ENCODE peak calls at places on chromosome 4, in ten cellular contexts. E is NCI-H1417; I is dorsolateral prefrontal cortex; X is erythroblast; Q is body of pancreas; L is head of caudate nucleus; J is HCT116; F is H4; D is CD8-positive, alpha-beta T cell; W is T-cell. G is an unnamed sample.

GRCh38 chr4:11597506-11597905 is 168.8 kb upstream of the HS3ST1 start:
- DNase-seq in F (no peak), L (no peak), D (no peak), X (no peak), Q (no peak), W (no peak), J (no peak), E (peak; percentile 41), I (no peak), G (no peak)

GRCh38 chr4:10879411-10880110 is 195.0 kb upstream of the CLNK start:
- DNase-seq in X (no peak), Q (no peak), I (no peak), J (no peak), L (no peak), D (no peak), W (no peak), F (no peak), E (no peak), G (no peak)

GRCh38 chr4:190121759-190122158 is 51.8 kb upstream of the DUX4 start:
- DNase-seq in E (no peak), W (no peak), F (no peak), I (no peak), X (no peak), D (no peak), L (no peak), J (no peak), Q (peak; percentile 39), G (peak; percentile 39)

GRCh38 chr4:15303052-15303641 is 124.7 kb upstream of the C1QTNF7 start:
- DNase-seq in Q (no peak), X (no peak), I (no peak), W (no peak), J (no peak), E (no peak), D (no peak), F (no peak), L (no peak), G (no peak)

GRCh38 chr4:78675325-78675724 is 100.8 kb upstream of the BMP2K start:
- DNase-seq in F (no peak), E (no peak), W (no peak), Q (no peak), D (no peak), J (no peak), L (no peak), X (no peak), I (no peak), G (no peak)

GRCh38 chr4:146329042-146329716 is 114.8 kb downstream of the REELD1 start:
- DNase-seq in E (no peak), I (no peak), X (no peak), L (no peak), Q (no peak), W (no peak), D (no peak), J (no peak), F (peak; percentile 17), G (no peak)

GRCh38 chr4:2267841-2268240 is 5.9 kb upstream of the MXD4 start:
- DNase-seq in J (no peak), X (no peak), D (no peak), Q (no peak), L (no peak), E (no peak), F (no peak), I (no peak), W (no peak), G (no peak)

GRCh38 chr4:7590205-7590604 is 155.5 kb upstream of the PSAPL1 start:
- DNase-seq in L (no peak), X (no peak), I (no peak), Q (no peak), W (no peak), F (no peak), J (no peak), D (no peak), E (no peak), G (peak; percentile 55)

GRCh38 chr4:129926936-129927335 is 831.0 kb downstream of the C4orf33 start:
- DNase-seq in D (no peak), Q (no peak), F (no peak), X (no peak), J (no peak), E (no peak), W (no peak), I (no peak), L (no peak), G (no peak)

GRCh38 chr4:20447103-20447502 is 195.4 kb downstream of the SLIT2 start:
- DNase-seq in E (no peak), Q (no peak), L (no peak), X (no peak), F (no peak), J (no peak), W (no peak), D (no peak), I (no peak), G (no peak)

GRCh38 chr4:119087121-119087520 is 48.5 kb upstream of the MYOZ2 start:
- DNase-seq in L (no peak), Q (no peak), D (no peak), W (no peak), E (no peak), F (no peak), X (no peak), J (no peak), I (no peak), G (no peak)

GRCh38 chr4:15655223-15656037 is at the start of gene FBXL5:
- DNase-seq in L (peak; percentile 78), E (peak; percentile 93), F (peak; percentile 74), W (peak; percentile 84), X (peak; percentile 92), I (peak; percentile 67), D (peak; percentile 88), J (no peak), Q (peak; percentile 74), G (peak; percentile 52)

GRCh38 chr4:182010876-182011275 is 232.3 kb upstream of the TENM3 start:
- DNase-seq in W (no peak), J (no peak), I (no peak), Q (no peak), E (no peak), X (no peak), D (no peak), L (no peak), F (no peak), G (no peak)

GRCh38 chr4:128332086-128332485 is 44.5 kb upstream of the PGRMC2 start:
- DNase-seq in J (no peak), L (no peak), F (no peak), X (no peak), E (no peak), W (no peak), D (no peak), I (no peak), Q (no peak), G (no peak)